ENCODE peak calls at places on chromosomes 16 and 17, in eight cellular contexts. N is H9, W is left ventricle myocardium inferior, K is B cell, G is GM13977, A is astrocyte of the spinal cord, Q is cardiac fibroblast, Y is fibroblast of lung. B is an unnamed sample.

GRCh38 chr17:35713069-35713728 is 18.2 kb upstream of the RASL10B start:
- DNase-seq in N (no peak), W (no peak), K (no peak), G (no peak), A (peak), Q (peak), Y (peak), B (no peak)

GRCh38 chr16:1181715-1182671 is 29.1 kb downstream of the CACNA1H start:
- DNase-seq in N (no peak), W (peak), K (no peak), G (no peak), A (peak), Q (peak), Y (peak), B (no peak)

GRCh38 chr16:67926181-67926742 is 5.4 kb downstream of the CTRL start:
- DNase-seq in N (no peak), W (no peak), K (no peak), G (no peak), A (peak), Q (no peak), Y (no peak), B (peak)

GRCh38 chr17:4950757-4951204 is at the start of gene ENO3:
- DNase-seq in N (peak), W (peak), K (no peak), G (no peak), A (no peak), Q (no peak), Y (no peak), B (peak)

GRCh38 chr17:62995377-62995885 is 29.4 kb downstream of the TANC2 start:
- DNase-seq in N (no peak), W (no peak), K (no peak), G (peak), A (peak), Q (peak), Y (peak), B (peak)

GRCh38 chr17:31663576-31663975 is 195.5 kb downstream of the COPRS start:
- DNase-seq in N (no peak), W (no peak), K (no peak), G (no peak), A (peak), Q (peak), Y (peak), B (no peak)

GRCh38 chr17:78705071-78705470 is 77.0 kb downstream of the CYTH1 start:
- DNase-seq in N (no peak), W (peak), K (no peak), G (no peak), A (no peak), Q (no peak), Y (no peak), B (no peak)

GRCh38 chr17:59853168-59853918 is 39.4 kb downstream of the TUBD1 start:
- DNase-seq in N (peak), W (no peak), K (peak), G (no peak), A (peak), Q (peak), Y (peak), B (peak)

GRCh38 chr17:74831442-74832146 is 28.1 kb downstream of the GRIN2C start:
- DNase-seq in N (no peak), W (no peak), K (no peak), G (no peak), A (no peak), Q (no peak), Y (no peak), B (no peak)

GRCh38 chr17:2931901-2932300 is 131.5 kb downstream of the OR1D5 start:
- DNase-seq in N (no peak), W (no peak), K (no peak), G (no peak), A (no peak), Q (no peak), Y (no peak), B (no peak)
- TF ChIP-seq CTCF in N (no peak), W (no peak), K (no peak), G (no peak), A (no peak), Q (no peak), Y (no peak), B (no peak)

DNA sequence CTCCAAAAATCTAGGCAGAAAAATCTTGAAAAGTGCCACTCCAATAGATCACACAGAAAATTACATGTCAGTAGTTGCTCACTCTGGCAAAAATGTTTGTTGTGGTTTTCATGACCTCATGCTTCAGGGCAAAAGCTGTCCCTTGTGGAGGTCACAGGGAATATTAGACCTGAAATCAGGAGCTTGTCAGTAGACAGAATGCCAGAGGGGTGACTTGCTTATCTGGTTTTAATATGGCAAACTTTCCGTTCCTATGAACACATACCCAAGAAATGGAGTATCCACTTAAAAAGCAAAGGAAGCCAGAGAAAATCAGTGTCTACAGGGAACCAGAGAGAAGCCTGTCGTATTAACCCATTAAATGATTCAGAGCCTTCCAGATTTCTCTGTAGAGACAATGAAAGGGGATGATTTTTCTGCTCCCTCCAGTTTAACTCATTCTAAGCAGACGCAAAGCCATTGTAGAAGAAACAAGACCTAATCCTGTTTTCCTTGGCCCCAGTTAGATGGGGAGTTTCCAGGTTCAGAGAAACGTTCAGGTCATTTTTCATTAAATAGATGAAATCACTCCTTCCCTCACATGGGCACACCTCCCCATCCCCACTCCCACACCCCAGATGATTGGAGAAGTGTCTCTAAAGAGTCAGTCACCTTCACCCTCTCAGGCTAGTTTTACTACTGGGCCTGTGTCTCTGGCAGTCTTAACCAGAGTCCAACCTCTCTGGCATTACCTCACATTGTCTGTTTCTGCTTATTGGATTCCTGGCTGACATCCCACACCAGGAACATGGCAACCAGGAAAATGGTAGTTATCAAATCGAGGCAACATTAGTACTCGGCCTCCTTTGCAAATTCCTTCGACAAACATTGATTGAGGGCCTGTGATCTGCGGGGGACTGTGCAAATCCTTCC is 6.0 kb downstream of the SOX9 start:
- DNase-seq in N (no peak), W (no peak), K (no peak), G (no peak), A (peak), Q (peak), Y (peak), B (no peak)
- TF ChIP-seq CTCF in N (no peak), W (no peak), K (no peak), G (no peak), A (no peak), Q (no peak), Y (no peak), B (no peak)

GRCh38 chr17:43871947-43872690 is 25.1 kb downstream of the CD300LG start:
- DNase-seq in N (no peak), W (no peak), K (no peak), G (no peak), A (no peak), Q (no peak), Y (no peak), B (no peak)

GRCh38 chr17:43874293-43874692 is 27.3 kb downstream of the CD300LG start:
- DNase-seq in N (no peak), W (peak), K (no peak), G (no peak), A (no peak), Q (no peak), Y (no peak), B (no peak)

GRCh38 chr17:43875476-43876147 is 28.6 kb downstream of the CD300LG start:
- DNase-seq in N (no peak), W (no peak), K (no peak), G (no peak), A (no peak), Q (no peak), Y (no peak), B (no peak)

GRCh38 chr17:43873815-43874214 is 26.8 kb downstream of the CD300LG start:
- DNase-seq in N (no peak), W (no peak), K (no peak), G (no peak), A (no peak), Q (no peak), Y (no peak), B (no peak)

GRCh38 chr17:43873091-43873490 is 26.1 kb downstream of the CD300LG start:
- DNase-seq in N (no peak), W (no peak), K (no peak), G (no peak), A (no peak), Q (no peak), Y (no peak), B (no peak)
- TF ChIP-seq CTCF in N (peak), W (no peak), K (no peak), G (no peak), A (peak), Q (no peak), Y (no peak), B (no peak)

GRCh38 chr16:69937465-69937951 is 13.6 kb upstream of the CLEC18A start:
- DNase-seq in N (no peak), W (no peak), K (no peak), G (no peak), A (no peak), Q (peak), Y (peak), B (peak)
- TF ChIP-seq CTCF in N (peak), W (peak), K (no peak), G (no peak), A (peak), Q (peak), Y (no peak), B (no peak)

GRCh38 chr16:88701541-88702363 is 4.5 kb downstream of the RNF166 start:
- DNase-seq in N (no peak), W (no peak), K (no peak), G (no peak), A (no peak), Q (no peak), Y (no peak), B (no peak)

GRCh38 chr16:88700636-88701482 is 5.3 kb downstream of the RNF166 start:
- DNase-seq in N (no peak), W (peak), K (peak), G (peak), A (peak), Q (peak), Y (peak), B (no peak)

GRCh38 chr16:88698694-88699045 is 7.5 kb downstream of the RNF166 start:
- DNase-seq in N (no peak), W (no peak), K (peak), G (no peak), A (no peak), Q (no peak), Y (no peak), B (no peak)

GRCh38 chr16:88699180-88699579 is 7.0 kb downstream of the RNF166 start:
- DNase-seq in N (no peak), W (no peak), K (no peak), G (no peak), A (no peak), Q (no peak), Y (no peak), B (no peak)

GRCh38 chr16:88700322-88700635 is 5.9 kb downstream of the RNF166 start:
- DNase-seq in N (no peak), W (no peak), K (no peak), G (no peak), A (no peak), Q (no peak), Y (no peak), B (no peak)
- TF ChIP-seq CTCF in N (no peak), W (no peak), K (no peak), G (no peak), A (no peak), Q (no peak), Y (no peak), B (no peak)

GRCh38 chr16:13510425-13511151 is 409.4 kb upstream of the ERCC4 start:
- DNase-seq in N (no peak), W (no peak), K (no peak), G (no peak), A (no peak), Q (no peak), Y (no peak), B (no peak)
- TF ChIP-seq CTCF in N (peak), W (peak), K (no peak), G (no peak), A (no peak), Q (no peak), Y (no peak), B (peak)

GRCh38 chr17:79974786-79975497 is 60.7 kb downstream of the TBC1D16 start:
- DNase-seq in N (peak), W (no peak), K (no peak), G (no peak), A (no peak), Q (no peak), Y (no peak), B (no peak)
- TF ChIP-seq CTCF in N (peak), W (peak), K (peak), G (peak), A (peak), Q (no peak), Y (no peak), B (peak)

DNA sequence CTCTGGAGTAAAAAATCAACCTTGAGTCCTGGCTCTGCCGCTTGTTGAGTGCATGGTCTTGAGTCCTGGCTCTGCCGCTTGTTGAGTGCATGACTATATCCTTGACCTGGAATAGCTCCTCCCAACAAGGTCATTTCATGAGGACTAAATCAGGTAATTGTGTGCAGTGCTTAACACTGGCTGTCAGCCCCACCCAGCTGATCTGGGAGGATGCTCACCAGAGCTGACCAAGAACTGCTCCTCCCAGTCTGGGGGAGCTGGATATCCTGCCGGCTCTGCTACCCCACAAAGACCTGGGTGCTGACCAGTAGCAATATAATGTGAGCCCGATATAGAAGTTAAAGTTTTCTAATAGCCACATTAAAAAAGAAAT is 20.7 kb upstream of the LGALS9 start:
- DNase-seq in N (no peak), W (no peak), K (no peak), G (no peak), A (no peak), Q (no peak), Y (no peak), B (no peak)
- TF ChIP-seq CTCF in N (no peak), W (no peak), K (no peak), G (no peak), A (no peak), Q (no peak), Y (no peak), B (no peak)